ENCODE peak calls at places on chromosomes 16 and 17, in nine cellular contexts. One of them, this sample, is unnamed.

GRCh38 chr17:27477050-27477647 is 20.9 kb downstream of the KSR1 start:
- DNase-seq in skeletal muscle cell: no peak
- DNase-seq in HuH-7.5: no peak
- DNase-seq in GM19239: no peak
- DNase-seq in progenitor cell of endocrine pancreas: no peak
- DNase-seq in HEK293T: no peak
- DNase-seq in NCI-H69: no peak
- DNase-seq in globus pallidus: no peak
- DNase-seq in RWPE1: no peak
- DNase-seq in this sample: no peak

GRCh38 chr16:81198635-81199034 is 39.9 kb upstream of the BCO1 start:
- DNase-seq in HEK293T: no peak
- DNase-seq in globus pallidus: peak; percentile 78
- DNase-seq in HuH-7.5: peak; percentile 68
- DNase-seq in GM19239: no peak
- DNase-seq in NCI-H69: no peak
- DNase-seq in progenitor cell of endocrine pancreas: no peak
- DNase-seq in RWPE1: no peak
- DNase-seq in skeletal muscle cell: no peak
- DNase-seq in this sample: peak; percentile 21

GRCh38 chr16:87995644-87996043 is 44.4 kb downstream of the BANP start:
- DNase-seq in skeletal muscle cell: no peak
- DNase-seq in globus pallidus: no peak
- DNase-seq in progenitor cell of endocrine pancreas: no peak
- DNase-seq in NCI-H69: peak; percentile 77
- DNase-seq in HEK293T: no peak
- DNase-seq in GM19239: no peak
- DNase-seq in HuH-7.5: no peak
- DNase-seq in RWPE1: no peak
- DNase-seq in this sample: no peak

GRCh38 chr17:4548721-4549531 is 6.3 kb downstream of the MYBBP1A start:
- DNase-seq in progenitor cell of endocrine pancreas: peak; percentile 8
- DNase-seq in GM19239: no peak
- DNase-seq in NCI-H69: no peak
- DNase-seq in RWPE1: peak; percentile 44
- DNase-seq in HEK293T: no peak
- DNase-seq in HuH-7.5: no peak
- DNase-seq in globus pallidus: no peak
- DNase-seq in skeletal muscle cell: no peak
- DNase-seq in this sample: no peak

GRCh38 chr17:82041139-82041814 is 3.8 kb upstream of the DCXR start:
- DNase-seq in GM19239: no peak
- DNase-seq in HEK293T: no peak
- DNase-seq in RWPE1: no peak
- DNase-seq in HuH-7.5: no peak
- DNase-seq in NCI-H69: no peak
- DNase-seq in skeletal muscle cell: no peak
- DNase-seq in globus pallidus: no peak
- DNase-seq in progenitor cell of endocrine pancreas: no peak
- DNase-seq in this sample: no peak

GRCh38 chr16:74680681-74681080 is 14.0 kb upstream of the RFWD3 start:
- DNase-seq in progenitor cell of endocrine pancreas: no peak
- DNase-seq in skeletal muscle cell: no peak
- DNase-seq in NCI-H69: no peak
- DNase-seq in globus pallidus: no peak
- DNase-seq in HuH-7.5: no peak
- DNase-seq in GM19239: no peak
- DNase-seq in RWPE1: no peak
- DNase-seq in HEK293T: no peak
- DNase-seq in this sample: no peak

GRCh38 chr17:76492989-76493501 is 8.2 kb downstream of the RHBDF2 start:
- DNase-seq in HEK293T: no peak
- DNase-seq in GM19239: peak; percentile 50
- DNase-seq in progenitor cell of endocrine pancreas: no peak
- DNase-seq in skeletal muscle cell: peak; percentile 67
- DNase-seq in RWPE1: peak; percentile 52
- DNase-seq in HuH-7.5: no peak
- DNase-seq in NCI-H69: peak; percentile 78
- DNase-seq in globus pallidus: peak; percentile 69
- DNase-seq in this sample: peak; percentile 41

GRCh38 chr17:40443988-40444899 is 994 bp downstream of the IGFBP4 start:
- DNase-seq in skeletal muscle cell: no peak
- DNase-seq in NCI-H69: no peak
- DNase-seq in progenitor cell of endocrine pancreas: no peak
- DNase-seq in GM19239: no peak
- DNase-seq in RWPE1: no peak
- DNase-seq in HEK293T: no peak
- DNase-seq in HuH-7.5: no peak
- DNase-seq in globus pallidus: no peak
- DNase-seq in this sample: no peak

GRCh38 chr16:47026947-47027346 is 53.5 kb upstream of the DNAJA2 start:
- DNase-seq in skeletal muscle cell: no peak
- DNase-seq in globus pallidus: no peak
- DNase-seq in HEK293T: no peak
- DNase-seq in progenitor cell of endocrine pancreas: no peak
- DNase-seq in GM19239: no peak
- DNase-seq in HuH-7.5: no peak
- DNase-seq in RWPE1: no peak
- DNase-seq in NCI-H69: no peak
- DNase-seq in this sample: no peak

GRCh38 chr17:38444151-38444550 is 15.9 kb downstream of the ARHGAP23 start:
- DNase-seq in skeletal muscle cell: no peak
- DNase-seq in RWPE1: peak; percentile 68
- DNase-seq in GM19239: no peak
- DNase-seq in HEK293T: peak; percentile 77
- DNase-seq in progenitor cell of endocrine pancreas: peak; percentile 61
- DNase-seq in globus pallidus: peak; percentile 82
- DNase-seq in HuH-7.5: peak; percentile 84
- DNase-seq in NCI-H69: peak; percentile 86
- DNase-seq in this sample: peak; percentile 67

GRCh38 chr16:69927056-69927757 is 23.9 kb upstream of the CLEC18A start:
- DNase-seq in skeletal muscle cell: peak; percentile 76
- DNase-seq in HuH-7.5: no peak
- DNase-seq in RWPE1: no peak
- DNase-seq in globus pallidus: peak; percentile 73
- DNase-seq in progenitor cell of endocrine pancreas: no peak
- DNase-seq in GM19239: no peak
- DNase-seq in NCI-H69: no peak
- DNase-seq in HEK293T: no peak
- DNase-seq in this sample: peak; percentile 25

GRCh38 chr16:8548166-8548565 is 42.1 kb downstream of the TMEM114 start:
- DNase-seq in globus pallidus: no peak
- DNase-seq in skeletal muscle cell: no peak
- DNase-seq in HEK293T: no peak
- DNase-seq in progenitor cell of endocrine pancreas: no peak
- DNase-seq in GM19239: no peak
- DNase-seq in HuH-7.5: no peak
- DNase-seq in RWPE1: no peak
- DNase-seq in NCI-H69: no peak
- DNase-seq in this sample: no peak

GRCh38 chr16:47018223-47018891 is 44.9 kb upstream of the DNAJA2 start:
- DNase-seq in progenitor cell of endocrine pancreas: peak; percentile 35
- DNase-seq in globus pallidus: no peak
- DNase-seq in HEK293T: peak; percentile 81
- DNase-seq in HuH-7.5: peak; percentile 77
- DNase-seq in skeletal muscle cell: no peak
- DNase-seq in GM19239: peak; percentile 91
- DNase-seq in NCI-H69: peak; percentile 57
- DNase-seq in RWPE1: peak; percentile 67
- DNase-seq in this sample: no peak

GRCh38 chr17:65554568-65555223 is 6.8 kb downstream of the AXIN2 start:
- DNase-seq in skeletal muscle cell: no peak
- DNase-seq in globus pallidus: no peak
- DNase-seq in HuH-7.5: no peak
- DNase-seq in HEK293T: no peak
- DNase-seq in RWPE1: no peak
- DNase-seq in progenitor cell of endocrine pancreas: no peak
- DNase-seq in NCI-H69: peak; percentile 60
- DNase-seq in GM19239: no peak
- DNase-seq in this sample: no peak

GRCh38 chr16:62585041-62585545 is 548.9 kb upstream of the CDH8 start:
- DNase-seq in globus pallidus: peak; percentile 85
- DNase-seq in RWPE1: no peak
- DNase-seq in HEK293T: no peak
- DNase-seq in skeletal muscle cell: no peak
- DNase-seq in GM19239: no peak
- DNase-seq in progenitor cell of endocrine pancreas: no peak
- DNase-seq in NCI-H69: no peak
- DNase-seq in HuH-7.5: no peak
- DNase-seq in this sample: no peak

GRCh38 chr17:7411427-7411750 is 3.7 kb downstream of the NLGN2 start:
- DNase-seq in HuH-7.5: no peak
- DNase-seq in progenitor cell of endocrine pancreas: no peak
- DNase-seq in NCI-H69: no peak
- DNase-seq in RWPE1: no peak
- DNase-seq in globus pallidus: no peak
- DNase-seq in skeletal muscle cell: no peak
- DNase-seq in GM19239: no peak
- DNase-seq in HEK293T: no peak
- DNase-seq in this sample: no peak

GRCh38 chr16:79093554-79093967 is 507.0 kb downstream of the MAF start:
- DNase-seq in progenitor cell of endocrine pancreas: no peak
- DNase-seq in HuH-7.5: no peak
- DNase-seq in HEK293T: no peak
- DNase-seq in GM19239: no peak
- DNase-seq in skeletal muscle cell: no peak
- DNase-seq in RWPE1: no peak
- DNase-seq in globus pallidus: peak; percentile 51
- DNase-seq in NCI-H69: no peak
- DNase-seq in this sample: peak; percentile 30

GRCh38 chr17:77465358-77466041 is 324.7 kb downstream of the SEC14L1 start:
- DNase-seq in skeletal muscle cell: no peak
- DNase-seq in NCI-H69: no peak
- DNase-seq in HEK293T: no peak
- DNase-seq in RWPE1: no peak
- DNase-seq in HuH-7.5: no peak
- DNase-seq in globus pallidus: peak; percentile 57
- DNase-seq in GM19239: peak; percentile 74
- DNase-seq in progenitor cell of endocrine pancreas: no peak
- DNase-seq in this sample: peak; percentile 27

GRCh38 chr16:3734084-3734757 is 16.9 kb upstream of the TRAP1 start:
- DNase-seq in progenitor cell of endocrine pancreas: no peak
- DNase-seq in GM19239: no peak
- DNase-seq in globus pallidus: no peak
- DNase-seq in RWPE1: no peak
- DNase-seq in HEK293T: no peak
- DNase-seq in NCI-H69: no peak
- DNase-seq in HuH-7.5: no peak
- DNase-seq in skeletal muscle cell: no peak
- DNase-seq in this sample: no peak

GRCh38 chr17:2414665-2415064 is 13.8 kb upstream of the MNT start:
- DNase-seq in skeletal muscle cell: no peak
- DNase-seq in RWPE1: no peak
- DNase-seq in NCI-H69: no peak
- DNase-seq in HEK293T: no peak
- DNase-seq in progenitor cell of endocrine pancreas: no peak
- DNase-seq in HuH-7.5: no peak
- DNase-seq in GM19239: no peak
- DNase-seq in globus pallidus: no peak
- DNase-seq in this sample: no peak

GRCh38 chr17:80892019-80892855 is 99.4 kb upstream of the CHMP6 start:
- DNase-seq in progenitor cell of endocrine pancreas: no peak
- DNase-seq in RWPE1: peak; percentile 93
- DNase-seq in HuH-7.5: no peak
- DNase-seq in GM19239: peak; percentile 94
- DNase-seq in HEK293T: peak; percentile 53
- DNase-seq in skeletal muscle cell: peak; percentile 72
- DNase-seq in globus pallidus: no peak
- DNase-seq in NCI-H69: peak; percentile 93
- DNase-seq in this sample: no peak

GRCh38 chr16:76488065-76488417 is 210.8 kb downstream of the CNTNAP4 start:
- DNase-seq in RWPE1: no peak
- DNase-seq in skeletal muscle cell: no peak
- DNase-seq in HEK293T: no peak
- DNase-seq in NCI-H69: no peak
- DNase-seq in progenitor cell of endocrine pancreas: no peak
- DNase-seq in GM19239: no peak
- DNase-seq in HuH-7.5: no peak
- DNase-seq in globus pallidus: no peak
- DNase-seq in this sample: no peak

GRCh38 chr17:46790216-46790615 is 28.3 kb downstream of the WNT3 start:
- DNase-seq in NCI-H69: peak; percentile 18
- DNase-seq in progenitor cell of endocrine pancreas: no peak
- DNase-seq in GM19239: no peak
- DNase-seq in HEK293T: no peak
- DNase-seq in globus pallidus: no peak
- DNase-seq in skeletal muscle cell: no peak
- DNase-seq in RWPE1: no peak
- DNase-seq in HuH-7.5: no peak
- DNase-seq in this sample: no peak

This sample was measured in hippocampal formation.